ENCODE peak calls at places on chromosomes 2 and 18, in eight cellular contexts. X is transverse colon, U is T-helper 9 cell, K is globus pallidus, C is NCI-H1092 treated with DMSO at 0.1 percent for 48 hours, M is OCI-M1, A is AG04450, Y is NCI-H510A. Z is an unnamed sample.

GRCh38 chr2:20611077-20611843 is 39.6 kb downstream of the HS1BP3 start:
- DNase-seq in X (peak; percentile 58), U (no peak), K (no peak), C (no peak), M (no peak), A (peak; percentile 68), Y (peak; percentile 34), Z (no peak)

GRCh38 chr2:216029416-216030129 is 16.2 kb upstream of the MREG start:
- DNase-seq in X (no peak), U (no peak), K (no peak), C (no peak), M (no peak), A (no peak), Y (no peak), Z (no peak)

GRCh38 chr2:80007722-80008503 is 296.6 kb downstream of the LRRTM1 start:
- DNase-seq in X (no peak), U (no peak), K (no peak), C (no peak), M (no peak), A (no peak), Y (no peak), Z (no peak)

GRCh38 chr18:66107546-66107945 is 356.7 kb downstream of the CDH7 start:
- DNase-seq in X (no peak), U (no peak), K (no peak), C (no peak), M (no peak), A (no peak), Y (no peak), Z (no peak)

GRCh38 chr18:79834834-79835233 is 37.1 kb downstream of the KCNG2 start:
- DNase-seq in X (no peak), U (no peak), K (no peak), C (no peak), M (no peak), A (no peak), Y (no peak), Z (no peak)

GRCh38 chr2:134137182-134137595 is 116.7 kb upstream of the MGAT5 start:
- DNase-seq in X (no peak), U (no peak), K (peak; percentile 47), C (no peak), M (peak; percentile 29), A (no peak), Y (no peak), Z (no peak)

GRCh38 chr2:239158641-239159475 is 242.0 kb downstream of the HDAC4 start:
- DNase-seq in X (peak; percentile 0), U (no peak), K (no peak), C (no peak), M (no peak), A (no peak), Y (no peak), Z (no peak)

GRCh38 chr2:32738939-32739338 is 111.1 kb downstream of the TTC27 start:
- DNase-seq in X (no peak), U (no peak), K (no peak), C (no peak), M (no peak), A (no peak), Y (no peak), Z (no peak)

GRCh38 chr2:1605102-1605501 is 139.2 kb downstream of the PXDN start:
- DNase-seq in X (no peak), U (no peak), K (no peak), C (peak; percentile 8), M (no peak), A (no peak), Y (peak; percentile 47), Z (no peak)

GRCh38 chr2:233385489-233386044 is 31.3 kb downstream of the DGKD start:
- DNase-seq in X (no peak), U (no peak), K (no peak), C (no peak), M (peak; percentile 29), A (no peak), Y (no peak), Z (no peak)

GRCh38 chr18:3411854-3412268 is 38.1 kb upstream of the TGIF1 start:
- DNase-seq in X (peak; percentile 49), U (peak; percentile 7), K (no peak), C (no peak), M (no peak), A (no peak), Y (no peak), Z (no peak)

GRCh38 chr2:224968051-224968450 is 74.2 kb downstream of the DOCK10 start:
- DNase-seq in X (no peak), U (no peak), K (no peak), C (no peak), M (no peak), A (no peak), Y (no peak), Z (no peak)

GRCh38 chr18:2420367-2420766 is 150.9 kb downstream of the METTL4 start:
- DNase-seq in X (no peak), U (no peak), K (no peak), C (no peak), M (no peak), A (no peak), Y (no peak), Z (no peak)

GRCh38 chr2:180208841-180209240 is 201.7 kb upstream of the CWC22 start:
- DNase-seq in X (no peak), U (no peak), K (no peak), C (no peak), M (no peak), A (no peak), Y (no peak), Z (no peak)

GRCh38 chr18:31162419-31162793 is 250 bp downstream of the DSC1 start:
- DNase-seq in X (no peak), U (no peak), K (no peak), C (no peak), M (no peak), A (no peak), Y (no peak), Z (no peak)

GRCh38 chr2:134258684-134259408 is 5.0 kb downstream of the MGAT5 start:
- DNase-seq in X (peak; percentile 21), U (peak; percentile 32), K (peak; percentile 88), C (no peak), M (no peak), A (no peak), Y (no peak), Z (peak; percentile 81)

GRCh38 chr2:19902272-19902730 is 518 bp upstream of the TTC32 start:
- DNase-seq in X (no peak), U (no peak), K (no peak), C (no peak), M (peak; percentile 77), A (no peak), Y (no peak), Z (no peak)

GRCh38 chr2:180907731-180908130 is 72.7 kb upstream of the UBE2E3 start:
- DNase-seq in X (no peak), U (no peak), K (no peak), C (no peak), M (no peak), A (peak; percentile 26), Y (no peak), Z (no peak)

GRCh38 chr18:55343396-55344073 is 244.5 kb downstream of the TCF4 start:
- DNase-seq in X (no peak), U (no peak), K (no peak), C (peak; percentile 40), M (peak; percentile 50), A (no peak), Y (no peak), Z (no peak)

GRCh38 chr18:54130631-54131030 is 93.8 kb downstream of the MBD2 start:
- DNase-seq in X (no peak), U (no peak), K (no peak), C (no peak), M (no peak), A (no peak), Y (no peak), Z (no peak)

GRCh38 chr18:13543811-13544732 is 182.3 kb downstream of the FAM210A start:
- DNase-seq in X (no peak), U (no peak), K (no peak), C (no peak), M (no peak), A (no peak), Y (no peak), Z (no peak)

GRCh38 chr18:65760457-65760856 is 9.6 kb downstream of the CDH7 start:
- DNase-seq in X (no peak), U (no peak), K (no peak), C (no peak), M (no peak), A (no peak), Y (no peak), Z (no peak)

GRCh38 chr2:11875481-11875880 is 129.0 kb downstream of the LPIN1 start:
- DNase-seq in X (no peak), U (no peak), K (no peak), C (no peak), M (no peak), A (no peak), Y (no peak), Z (no peak)

GRCh38 chr18:9157806-9158205 is 21.2 kb downstream of the ANKRD12 start:
- DNase-seq in X (no peak), U (no peak), K (no peak), C (no peak), M (no peak), A (no peak), Y (no peak), Z (no peak)

GRCh38 chr18:9975658-9976057 is 61.8 kb downstream of the VAPA start:
- DNase-seq in X (no peak), U (no peak), K (no peak), C (no peak), M (no peak), A (no peak), Y (no peak), Z (no peak)

GRCh38 chr18:58862851-58863538 is 1.7 kb upstream of the ZNF532 start:
- DNase-seq in X (peak; percentile 28), U (no peak), K (peak; percentile 67), C (peak; percentile 89), M (no peak), A (no peak), Y (peak; percentile 50), Z (no peak)

GRCh38 chr2:133166024-133166423 is 402.2 kb downstream of the NCKAP5 start:
- DNase-seq in X (no peak), U (no peak), K (no peak), C (no peak), M (no peak), A (no peak), Y (no peak), Z (no peak)

GRCh38 chr2:190838492-190838910 is 42.1 kb upstream of the GLS start:
- DNase-seq in X (no peak), U (no peak), K (no peak), C (no peak), M (no peak), A (peak; percentile 59), Y (no peak), Z (no peak)

GRCh38 chr2:26182441-26182840 is 9.6 kb downstream of the GAREM2 start:
- DNase-seq in X (no peak), U (no peak), K (no peak), C (no peak), M (no peak), A (no peak), Y (no peak), Z (no peak)

GRCh38 chr2:69742170-69742952 is 427 bp downstream of the ANXA4 start:
- DNase-seq in X (no peak), U (no peak), K (no peak), C (no peak), M (peak; percentile 45), A (no peak), Y (no peak), Z (no peak)

GRCh38 chr18:59041819-59042476 is 97.7 kb upstream of the SEC11C start:
- DNase-seq in X (no peak), U (no peak), K (peak; percentile 65), C (no peak), M (no peak), A (no peak), Y (no peak), Z (no peak)

GRCh38 chr2:177649568-177650271 is 257.1 kb downstream of the AGPS start:
- DNase-seq in X (no peak), U (no peak), K (no peak), C (no peak), M (peak; percentile 45), A (no peak), Y (no peak), Z (no peak)

GRCh38 chr2:94622113-94622618 is 249.1 kb upstream of the TEKT4 start:
- DNase-seq in X (no peak), U (no peak), K (no peak), C (no peak), M (no peak), A (no peak), Y (no peak), Z (no peak)

GRCh38 chr2:15986068-15986560 is 45.8 kb downstream of the MYCN start:
- DNase-seq in X (no peak), U (no peak), K (no peak), C (no peak), M (no peak), A (no peak), Y (no peak), Z (no peak)

Z was measured in T-helper 1 cell.